ENCODE peak calls at places on chromosomes 1 and 21, in seven cellular contexts. M is body of pancreas; L is activated CD4-positive, alpha-beta memory T cell treated with anti-CD3 and anti-CD28 coated beads, Interleukin-2, amount 10 ng/mL, durations not matched to agents 7 days and 5 days; C is effector CD4-positive, alpha-beta T cell; K is sciatic nerve; E is activated CD4-positive, alpha-beta T cell treated with anti-CD3 and anti-CD28 coated beads for 1 hour; X is AG08396. B is an unnamed sample.
A peak's percentile ranks its signal among the peaks of the same experiment; 100 is the strongest.

GRCh38 chr21:36089946-36090345 is 20.1 kb downstream of the CBR1 start:
- DNase-seq in E (no peak), M (no peak), L (no peak), C (no peak), K (no peak), X (no peak), B (no peak)

GRCh38 chr1:33459766-33460543 is 12.5 kb upstream of the ZSCAN20 start:
- DNase-seq in M (no peak), X (no peak), E (no peak), K (no peak), L (no peak), C (no peak), B (no peak)

GRCh38 chr21:37557261-37557950 is 190.8 kb downstream of the DYRK1A start:
- DNase-seq in C (no peak), M (no peak), E (no peak), L (no peak), X (no peak), K (no peak), B (no peak)

GRCh38 chr1:232267837-232268598 is 361.9 kb downstream of the SIPA1L2 start:
- DNase-seq in K (no peak), L (no peak), E (no peak), X (no peak), M (no peak), C (no peak), B (no peak)

GRCh38 chr1:172390620-172391491 is 29.6 kb upstream of the C1orf105 start:
- DNase-seq in L (no peak), C (no peak), E (no peak), K (peak; percentile 79), X (no peak), M (no peak), B (no peak)

GRCh38 chr1:108747128-108747827 is 804 bp downstream of the STXBP3 start:
- DNase-seq in M (peak; percentile 73), L (peak; percentile 49), E (no peak), C (peak; percentile 16), K (peak; percentile 85), X (peak; percentile 86), B (peak; percentile 89)

GRCh38 chr1:29801003-29801402 is 564.7 kb downstream of the PTPRU start:
- DNase-seq in X (peak; percentile 1), M (no peak), L (no peak), E (no peak), C (no peak), K (no peak), B (no peak)

GRCh38 chr1:248858096-248858890 is 592 bp downstream of the ZNF692 start:
- DNase-seq in E (no peak), L (peak; percentile 49), C (no peak), X (peak; percentile 80), K (peak; percentile 78), M (peak; percentile 87), B (peak; percentile 64)

GRCh38 chr1:153288634-153289275 is 24.0 kb downstream of the PGLYRP3 start:
- DNase-seq in E (no peak), M (no peak), X (peak; percentile 35), L (peak; percentile 27), K (no peak), C (no peak), B (peak; percentile 13)

GRCh38 chr1:239998312-239998649 is 93.4 kb upstream of the FMN2 start:
- DNase-seq in M (no peak), L (no peak), C (no peak), K (no peak), E (no peak), X (no peak), B (no peak)

GRCh38 chr1:9908846-9909221 is 1.2 kb downstream of the CTNNBIP1 start:
- DNase-seq in K (no peak), L (no peak), M (no peak), X (no peak), E (no peak), C (no peak), B (no peak)

GRCh38 chr1:35287807-35288640 is 19.5 kb downstream of the ZMYM4 start:
- DNase-seq in K (no peak), X (peak; percentile 32), C (no peak), L (no peak), M (no peak), E (no peak), B (no peak)

GRCh38 chr1:2861988-2862430 is 60.5 kb upstream of the TTC34 start:
- DNase-seq in E (no peak), K (no peak), M (no peak), X (no peak), C (no peak), L (no peak), B (no peak)

B was measured in SJCRH30.